ENCODE peak calls at places on chromosomes 11 and 22, in four cellular contexts. U is RPMI8226, C is iris pigment epithelial cell, B is SW480. D is an unnamed sample.

GRCh38 chr22:29782061-29782845 is 15.1 kb downstream of the UQCR10 start:
- DNase-seq in U (no peak), C (peak; percentile 33), B (no peak), D (no peak)

GRCh38 chr11:11349870-11350325 is 3.2 kb downstream of the CSNK2A3 start:
- DNase-seq in U (no peak), B (no peak), C (peak; percentile 32), D (peak; percentile 20)

GRCh38 chr22:29458551-29458950 is 20.2 kb downstream of the RFPL1 start:
- DNase-seq in U (no peak), C (no peak), B (no peak), D (peak; percentile 48)

GRCh38 chr11:86116386-86116726 is 47.5 kb upstream of the PICALM start:
- DNase-seq in C (peak; percentile 90), B (peak; percentile 49), U (no peak), D (peak; percentile 51)

GRCh38 chr22:39773976-39774539 is 119.5 kb downstream of the ENTHD1 start:
- DNase-seq in C (peak; percentile 48), B (peak; percentile 19), U (no peak), D (no peak)

GRCh38 chr22:22080270-22080669 is 97.7 kb upstream of the TOP3B start:
- DNase-seq in C (no peak), B (no peak), U (no peak), D (no peak)

GRCh38 chr11:61571337-61571736 is 9.5 kb downstream of the SYT7 start:
- DNase-seq in C (no peak), U (no peak), B (no peak), D (no peak)

GRCh38 chr22:39448205-39449054 is 8.4 kb upstream of the MGAT3 start:
- DNase-seq in C (no peak), U (no peak), B (peak; percentile 88), D (no peak)

GRCh38 chr11:128135451-128135850 is 451.9 kb downstream of the ETS1 start:
- DNase-seq in C (peak; percentile 7), B (peak; percentile 2), U (no peak), D (peak; percentile 39)

GRCh38 chr11:66158156-66158555 is 88.1 kb downstream of the PACS1 start:
- DNase-seq in B (no peak), U (no peak), C (no peak), D (no peak)

GRCh38 chr22:23222033-23222840 is 41.9 kb downstream of the BCR start:
- DNase-seq in U (no peak), B (no peak), C (no peak), D (no peak)

GRCh38 chr11:9158898-9159391 is 67.5 kb upstream of the SCUBE2 start:
- DNase-seq in B (no peak), U (no peak), C (peak; percentile 76), D (peak; percentile 38)

GRCh38 chr11:126892781-126893180 is 107.8 kb downstream of the KIRREL3 start:
- DNase-seq in B (no peak), C (no peak), U (no peak), D (no peak)

GRCh38 chr11:38718659-38719058 is 2120.6 kb upstream of the RAG2 start:
- DNase-seq in B (no peak), U (no peak), C (no peak), D (no peak)

GRCh38 chr22:33867118-33867863 is 53.0 kb downstream of the LARGE1 start:
- DNase-seq in C (no peak), B (no peak), U (no peak), D (no peak)

GRCh38 chr22:26124991-26125725 is 44.1 kb upstream of the SEZ6L start:
- DNase-seq in B (no peak), U (no peak), C (no peak), D (no peak)

GRCh38 chr11:97247601-97248000 is 857.8 kb downstream of the JRKL start:
- DNase-seq in C (no peak), B (no peak), U (no peak), D (no peak)

GRCh38 chr22:17922925-17923898 is 101.1 kb downstream of the MICAL3 start:
- DNase-seq in U (no peak), B (no peak), C (peak; percentile 72), D (peak; percentile 66)

GRCh38 chr22:37442537-37442936 is 15.3 kb upstream of the ELFN2 start:
- DNase-seq in U (peak; percentile 48), B (no peak), C (peak; percentile 68), D (no peak)

GRCh38 chr11:100673063-100673462 is 14.0 kb upstream of the ARHGAP42 start:
- DNase-seq in B (no peak), C (peak; percentile 44), U (no peak), D (no peak)

GRCh38 chr11:127590319-127590718 is 589.7 kb upstream of the KIRREL3 start:
- DNase-seq in B (no peak), C (no peak), U (no peak), D (no peak)

GRCh38 chr11:2387266-2387982 is 10.3 kb downstream of the CD81 start:
- DNase-seq in B (no peak), C (no peak), U (no peak), D (peak; percentile 35)

GRCh38 chr11:36002796-36003195 is 58.9 kb downstream of the LDLRAD3 start:
- DNase-seq in C (no peak), U (no peak), B (no peak), D (no peak)

GRCh38 chr22:41952713-41953112 is 763 bp downstream of the SMIM45 start:
- DNase-seq in C (no peak), U (no peak), B (no peak), D (no peak)

GRCh38 chr22:43198936-43199335 is 12.0 kb upstream of the TTLL12 start:
- DNase-seq in U (no peak), C (no peak), B (no peak), D (peak; percentile 29)

GRCh38 chr11:74011360-74012071 is 2.6 kb upstream of the UCP3 start:
- DNase-seq in B (no peak), U (no peak), C (peak; percentile 73), D (peak; percentile 34)

GRCh38 chr22:50115693-50116092 is 25.9 kb downstream of the MOV10L1 start:
- DNase-seq in C (peak; percentile 25), U (peak; percentile 54), B (no peak), D (peak; percentile 28)

GRCh38 chr22:20091690-20092476 is 11.8 kb downstream of the DGCR8 start:
- DNase-seq in B (no peak), C (no peak), U (no peak), D (no peak)

GRCh38 chr11:110026823-110027626 is 66.2 kb upstream of the ZC3H12C start:
- DNase-seq in B (no peak), C (no peak), U (no peak), D (no peak)

GRCh38 chr11:116533186-116533825 is 239.5 kb downstream of the BUD13 start:
- DNase-seq in U (no peak), B (no peak), C (no peak), D (no peak)

GRCh38 chr11:124115782-124116616 is 749 bp downstream of the VWA5A start:
- DNase-seq in C (peak; percentile 1), B (no peak), U (no peak), D (peak; percentile 6)

GRCh38 chr11:71245601-71246391 is 6.6 kb downstream of the SHANK2 start:
- DNase-seq in B (no peak), U (no peak), C (no peak), D (no peak)

GRCh38 chr11:108221981-108222685 is at the start of gene NPAT:
- DNase-seq in B (no peak), C (no peak), U (no peak), D (no peak)

GRCh38 chr11:108587109-108587508 is 6.5 kb downstream of the EXPH5 start:
- DNase-seq in B (no peak), U (no peak), C (no peak), D (no peak)

GRCh38 chr11:134037093-134037908 is 31.6 kb upstream of the JAM3 start:
- DNase-seq in C (peak; percentile 69), U (no peak), B (peak; percentile 54), D (peak; percentile 78)

GRCh38 chr11:63918576-63919171 is 1.7 kb upstream of the RCOR2 start:
- DNase-seq in C (no peak), B (no peak), U (no peak), D (no peak)

GRCh38 chr11:2428322-2428795 is 16.0 kb downstream of the TRPM5 start:
- DNase-seq in U (peak; percentile 80), B (peak; percentile 46), C (peak; percentile 44), D (peak; percentile 78)

GRCh38 chr22:29517215-29517908 is 36.2 kb downstream of the THOC5 start:
- DNase-seq in B (no peak), C (no peak), U (no peak), D (no peak)